ENCODE peak calls at places on chromosomes 13 and 19, in five cellular contexts. Q is K562, R is breast epithelium, P is upper lobe of left lung, S is transverse colon. M is an unnamed sample.

GRCh38 chr13:74093691-74094090 is 40.5 kb downstream of the KLF12 start:
- DNase-seq in Q (no peak), R (no peak), P (no peak), S (no peak), M (no peak)

GRCh38 chr13:51332566-51333361 is 6.7 kb upstream of the SERPINE3 start:
- DNase-seq in Q (no peak), R (no peak), P (no peak), S (no peak), M (no peak)

GRCh38 chr13:30907167-30907761 is 1.2 kb downstream of the MEDAG start:
- DNase-seq in Q (no peak), R (no peak), P (no peak), S (no peak), M (no peak)

GRCh38 chr13:107275945-107276614 is 708.1 kb upstream of the ARGLU1 start:
- DNase-seq in Q (no peak), R (no peak), P (no peak), S (no peak), M (no peak)

GRCh38 chr19:6260912-6261636 is 18.7 kb downstream of the MLLT1 start:
- DNase-seq in Q (peak; percentile 66), R (no peak), P (no peak), S (no peak), M (no peak)

GRCh38 chr13:47409778-47410177 is 512.9 kb upstream of the HTR2A start:
- DNase-seq in Q (no peak), R (no peak), P (no peak), S (no peak), M (no peak)

GRCh38 chr13:51823351-51823750 is 19.4 kb upstream of the DHRS12 start:
- DNase-seq in Q (no peak), R (no peak), P (no peak), S (no peak), M (no peak)

GRCh38 chr13:36192166-36192565 is 22.2 kb downstream of the SOHLH2 start:
- DNase-seq in Q (no peak), R (no peak), P (no peak), S (no peak), M (no peak)

GRCh38 chr19:1561236-1561842 is 6.8 kb downstream of the MEX3D start:
- DNase-seq in Q (no peak), R (no peak), P (no peak), S (no peak), M (no peak)

GRCh38 chr13:76339649-76340048 is 546.6 kb downstream of the KCTD12 start:
- DNase-seq in Q (no peak), R (no peak), P (no peak), S (no peak), M (no peak)

GRCh38 chr13:75687145-75687763 is 51.1 kb downstream of the LMO7 start:
- DNase-seq in Q (peak; percentile 9), R (no peak), P (no peak), S (no peak), M (no peak)

GRCh38 chr19:14577885-14578427 is 4.9 kb upstream of the CLEC17A start:
- DNase-seq in Q (no peak), R (no peak), P (no peak), S (no peak), M (no peak)

GRCh38 chr19:2984196-2984490 is 6.8 kb downstream of the TLE6 start:
- DNase-seq in Q (no peak), R (no peak), P (no peak), S (no peak), M (no peak)

GRCh38 chr19:12779162-12779993 is 4.0 kb upstream of the HOOK2 start:
- DNase-seq in Q (no peak), R (no peak), P (peak; percentile 80), S (peak; percentile 46), M (no peak)

GRCh38 chr13:29844441-29844840 is 6.0 kb downstream of the UBL3 start:
- DNase-seq in Q (no peak), R (no peak), P (no peak), S (no peak), M (no peak)

GRCh38 chr19:33496016-33496415 is 25.6 kb downstream of the PEPD start:
- DNase-seq in Q (no peak), R (no peak), P (no peak), S (no peak), M (peak; percentile 21)

GRCh38 chr19:16070366-16070990 is 5.8 kb upstream of the TPM4 start:
- DNase-seq in Q (peak; percentile 56), R (peak; percentile 91), P (peak; percentile 85), S (peak; percentile 96), M (peak; percentile 89)

GRCh38 chr19:35041548-35042055 is at the start of gene HPN:
- DNase-seq in Q (peak; percentile 69), R (no peak), P (peak; percentile 86), S (no peak), M (no peak)

GRCh38 chr19:19775891-19776205 is 42.9 kb upstream of the ZNF14 start:
- DNase-seq in Q (no peak), R (no peak), P (no peak), S (no peak), M (no peak)

GRCh38 chr13:95155504-95155903 is 145.7 kb downstream of the ABCC4 start:
- DNase-seq in Q (no peak), R (no peak), P (no peak), S (no peak), M (no peak)

GRCh38 chr13:40668335-40668734 is 1.9 kb upstream of the FOXO1 start:
- DNase-seq in Q (peak; percentile 50), R (no peak), P (no peak), S (peak; percentile 50), M (peak; percentile 86)

GRCh38 chr19:50315773-50316448 is 13.3 kb downstream of the KCNC3 start:
- DNase-seq in Q (peak; percentile 61), R (no peak), P (no peak), S (no peak), M (no peak)

GRCh38 chr13:40536443-40537113 is 129.9 kb downstream of the FOXO1 start:
- DNase-seq in Q (no peak), R (peak; percentile 90), P (no peak), S (peak; percentile 52), M (no peak)

GRCh38 chr13:73325351-73326214 is 266.8 kb downstream of the KLF5 start:
- DNase-seq in Q (no peak), R (no peak), P (no peak), S (peak; percentile 42), M (no peak)

GRCh38 chr19:58063712-58064111 is 4.6 kb downstream of the ZNF135 start:
- DNase-seq in Q (no peak), R (no peak), P (no peak), S (no peak), M (no peak)

GRCh38 chr19:33763661-33764343 is 32.9 kb upstream of the KCTD15 start:
- DNase-seq in Q (no peak), R (no peak), P (peak; percentile 42), S (no peak), M (no peak)

GRCh38 chr13:50908371-50908770 is 1.2 kb upstream of the RNASEH2B start:
- DNase-seq in Q (no peak), R (no peak), P (no peak), S (no peak), M (no peak)

GRCh38 chr19:33622505-33622808 is 704 bp downstream of the CHST8 start:
- DNase-seq in Q (no peak), R (no peak), P (peak; percentile 81), S (no peak), M (no peak)

GRCh38 chr19:40798223-40798996 is 581 bp upstream of the EGLN2 start:
- DNase-seq in Q (peak; percentile 76), R (peak; percentile 100), P (peak; percentile 85), S (peak; percentile 100), M (peak; percentile 100)

GRCh38 chr19:40798997-40799557 is at the start of gene EGLN2:
- DNase-seq in Q (peak; percentile 95), R (no peak), P (peak; percentile 99), S (no peak), M (no peak)

GRCh38 chr19:40800997-40801377 is 2.0 kb downstream of the EGLN2 start:
- DNase-seq in Q (no peak), R (no peak), P (peak; percentile 86), S (no peak), M (no peak)

GRCh38 chr19:40800339-40800996 is 1.5 kb downstream of the EGLN2 start:
- DNase-seq in Q (no peak), R (no peak), P (peak; percentile 86), S (no peak), M (no peak)

GRCh38 chr19:40799558-40800338 is 757 bp downstream of the EGLN2 start:
- DNase-seq in Q (no peak), R (no peak), P (peak; percentile 91), S (no peak), M (peak; percentile 86)
- TF ChIP-seq POLR2A in Q (peak; percentile 25), R (no peak), P (no peak), S (no peak), M (no peak)

GRCh38 chr13:43376596-43376995 is 353.2 kb downstream of the DNAJC15 start:
- DNase-seq in Q (no peak), R (no peak), P (no peak), S (no peak), M (no peak)
- TF ChIP-seq POLR2AphosphoS5 in Q (no peak), R (no peak), P (no peak), S (no peak), M (no peak)

GRCh38 chr13:48633695-48634094 is 20.0 kb upstream of the CYSLTR2 start:
- DNase-seq in Q (no peak), R (no peak), P (no peak), S (no peak), M (no peak)

GRCh38 chr13:48631441-48631840 is 22.3 kb upstream of the CYSLTR2 start:
- DNase-seq in Q (no peak), R (no peak), P (no peak), S (no peak), M (no peak)

GRCh38 chr13:48630291-48630690 is 23.4 kb upstream of the CYSLTR2 start:
- DNase-seq in Q (no peak), R (no peak), P (no peak), S (no peak), M (no peak)

GRCh38 chr13:48629282-48629681 is 24.4 kb upstream of the CYSLTR2 start:
- DNase-seq in Q (no peak), R (no peak), P (no peak), S (peak; percentile 54), M (no peak)

DNA sequence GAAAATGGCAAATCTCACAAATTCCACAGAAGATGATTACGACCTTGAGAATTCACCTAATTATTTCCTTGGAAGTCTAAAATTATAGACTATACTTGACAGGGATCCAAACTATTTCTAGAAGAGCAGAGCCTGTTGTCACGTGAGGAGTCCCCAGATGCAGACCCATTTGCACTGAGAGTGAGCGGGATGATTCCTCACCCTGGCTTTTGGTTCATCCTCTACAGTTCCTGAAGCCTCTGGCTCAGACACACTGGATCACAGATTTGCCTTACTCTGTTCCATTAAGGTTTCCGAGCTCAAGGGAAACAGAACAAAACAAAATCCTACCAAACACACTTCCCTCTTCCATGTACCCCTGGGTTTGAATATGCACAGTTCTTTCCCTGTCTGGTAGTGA is 22.9 kb upstream of the CYSLTR2 start:
- DNase-seq in Q (no peak), R (no peak), P (no peak), S (no peak), M (no peak)
- TF ChIP-seq POLR2A in Q (no peak), R (no peak), P (no peak), S (no peak), M (no peak)

GRCh38 chr19:38321646-38322323 is 2.1 kb downstream of the KCNK6 start:
- DNase-seq in Q (no peak), R (no peak), P (no peak), S (peak; percentile 58), M (no peak)
- TF ChIP-seq POLR2AphosphoS5 in Q (no peak), R (no peak), P (no peak), S (peak; percentile 90), M (no peak)